ENCODE peak calls at places on chromosomes 2 and 18, in four cellular contexts. G is MV-4-11, H is KG1, Z is anterior cingulate cortex. Y is an unnamed sample.

GRCh38 chr18:76620326-76620813 is 125.3 kb upstream of the ZNF516 start:
- DNase-seq in G (peak; percentile 92), H (peak; percentile 19), Z (peak; percentile 51), Y (peak; percentile 39)

GRCh38 chr2:98771771-98772521 is 41.0 kb upstream of the MGAT4A start:
- DNase-seq in G (peak; percentile 71), H (no peak), Z (no peak), Y (no peak)

GRCh38 chr2:41496908-41497307 is 550.9 kb upstream of the PKDCC start:
- DNase-seq in G (no peak), H (no peak), Z (no peak), Y (no peak)

GRCh38 chr2:84704505-84705244 is 176.2 kb downstream of the TRABD2A start:
- DNase-seq in G (no peak), H (no peak), Z (no peak), Y (no peak)

GRCh38 chr2:62774555-62775366 is 69.2 kb downstream of the EHBP1 start:
- DNase-seq in G (peak; percentile 14), H (peak; percentile 47), Z (no peak), Y (no peak)

GRCh38 chr18:34115409-34116081 is 109.2 kb downstream of the NOL4 start:
- DNase-seq in G (no peak), H (no peak), Z (no peak), Y (no peak)

GRCh38 chr2:239433777-239434396 is 33.1 kb upstream of the HDAC4 start:
- DNase-seq in G (peak; percentile 66), H (no peak), Z (no peak), Y (no peak)

GRCh38 chr2:223772363-223772762 is 65.0 kb downstream of the AP1S3 start:
- DNase-seq in G (no peak), H (no peak), Z (no peak), Y (no peak)

GRCh38 chr18:23032030-23032582 is 99.0 kb downstream of the RBBP8 start:
- DNase-seq in G (no peak), H (no peak), Z (no peak), Y (no peak)

GRCh38 chr2:12549641-12550040 is 167.1 kb upstream of the TRIB2 start:
- DNase-seq in G (no peak), H (no peak), Z (no peak), Y (no peak)

GRCh38 chr2:162123806-162124758 is 28.0 kb downstream of the GCG start:
- DNase-seq in G (peak; percentile 61), H (peak; percentile 56), Z (no peak), Y (no peak)

GRCh38 chr2:47065771-47066380 is 89.2 kb downstream of the STPG4 start:
- DNase-seq in G (no peak), H (no peak), Z (no peak), Y (no peak)

GRCh38 chr2:222878284-222878876 is 17.5 kb downstream of the ACSL3 start:
- DNase-seq in G (no peak), H (no peak), Z (no peak), Y (no peak)

GRCh38 chr2:28543316-28544068 is 47.6 kb downstream of the PLB1 start:
- DNase-seq in G (no peak), H (no peak), Z (no peak), Y (no peak)

GRCh38 chr18:11963991-11964484 is 17.3 kb upstream of the IMPA2 start:
- DNase-seq in G (no peak), H (no peak), Z (no peak), Y (no peak)